ENCODE peak calls at places on chromosomes 4 and X, in eight cellular contexts. X is Peyer's patch; I is breast epithelium; P is mucosa of descending colon; R is transverse colon; A is dorsolateral prefrontal cortex; U is naive thymus-derived CD4-positive, alpha-beta T cell; V is SJCRH30. W is an unnamed sample.

GRCh38 chrX:14420876-14421275 is 108.5 kb upstream of the GLRA2 start:
- DNase-seq in A (no peak), V (peak), P (no peak), I (no peak), R (no peak), U (no peak), X (no peak), W (no peak)

GRCh38 chr4:25635501-25635900 is 20.1 kb upstream of the SLC34A2 start:
- DNase-seq in I (no peak), V (no peak), A (no peak), U (no peak), P (no peak), R (no peak), X (no peak), W (no peak)

GRCh38 chr4:186554485-186554884 is 882 bp downstream of the MTNR1A start:
- DNase-seq in R (peak), A (no peak), X (no peak), I (no peak), P (peak), V (no peak), U (no peak), W (no peak)

GRCh38 chr4:11774346-11774745 is 345.7 kb upstream of the HS3ST1 start:
- DNase-seq in R (no peak), V (no peak), P (no peak), A (no peak), X (no peak), U (no peak), I (no peak), W (no peak)

GRCh38 chr4:95764961-95765360 is 74.9 kb upstream of the PDHA2 start:
- DNase-seq in A (no peak), P (no peak), V (no peak), U (no peak), I (no peak), X (no peak), R (no peak), W (no peak)

GRCh38 chr4:15021301-15021700 is 19.0 kb downstream of the CPEB2 start:
- DNase-seq in P (no peak), A (no peak), X (no peak), V (no peak), I (no peak), R (no peak), U (no peak), W (no peak)

GRCh38 chr4:102569200-102569599 is 68.0 kb downstream of the NFKB1 start:
- DNase-seq in R (no peak), V (no peak), X (no peak), P (no peak), U (no peak), I (no peak), A (no peak), W (no peak)

GRCh38 chrX:18574591-18574990 is 97.3 kb downstream of the RS1 start:
- DNase-seq in R (no peak), P (no peak), I (no peak), X (no peak), V (peak), U (no peak), A (no peak), W (no peak)

GRCh38 chrX:40007746-40008705 is 89.7 kb downstream of the BCOR start:
- DNase-seq in P (no peak), R (no peak), I (no peak), V (no peak), A (no peak), U (no peak), X (no peak), W (no peak)

GRCh38 chrX:21373637-21374162 is 518 bp upstream of the CNKSR2 start:
- DNase-seq in R (no peak), V (peak), A (no peak), I (no peak), U (peak), X (peak), P (peak), W (peak)

GRCh38 chrX:120402363-120402762 is 40.5 kb downstream of the ATP1B4 start:
- DNase-seq in X (no peak), V (no peak), U (no peak), I (no peak), P (no peak), R (no peak), A (no peak), W (no peak)

GRCh38 chr4:137312257-137312656 is 220.0 kb downstream of the PCDH18 start:
- DNase-seq in P (no peak), U (no peak), X (no peak), I (no peak), R (no peak), V (no peak), A (no peak), W (no peak)

GRCh38 chr4:166323250-166323649 is 450.2 kb downstream of the TLL1 start:
- DNase-seq in R (no peak), V (no peak), X (no peak), I (no peak), P (no peak), A (no peak), U (no peak), W (no peak)

GRCh38 chrX:49269768-49270248 is at the start of gene PPP1R3F:
- DNase-seq in R (no peak), A (no peak), P (no peak), I (no peak), V (no peak), X (no peak), U (no peak), W (no peak)

GRCh38 chr4:67575232-67575888 is 16.8 kb downstream of the STAP1 start:
- DNase-seq in V (peak), P (no peak), U (peak), A (no peak), I (no peak), X (no peak), R (no peak), W (no peak)

GRCh38 chr4:8534129-8534528 is 46.1 kb upstream of the GPR78 start:
- DNase-seq in X (no peak), P (peak), V (peak), I (no peak), A (no peak), R (peak), U (no peak), W (no peak)

GRCh38 chr4:84498203-84499026 is 677 bp downstream of the NKX6-1 start:
- DNase-seq in A (no peak), I (no peak), X (no peak), R (no peak), V (peak), P (no peak), U (no peak), W (peak)

GRCh38 chrX:16445166-16445752 is 204.7 kb upstream of the S100G start:
- DNase-seq in I (no peak), A (no peak), P (no peak), V (peak), X (no peak), U (peak), R (peak), W (no peak)

GRCh38 chr4:110516106-110516922 is 40.4 kb downstream of the ENPEP start:
- DNase-seq in P (peak), R (peak), V (peak), U (peak), X (peak), A (peak), I (peak), W (peak)

GRCh38 chr4:46444318-46444717 is 54.4 kb upstream of the GABRA2 start:
- DNase-seq in U (no peak), A (no peak), I (no peak), R (no peak), P (no peak), V (no peak), X (no peak), W (no peak)

GRCh38 chrX:53049127-53049517 is 533 bp downstream of the GPR173 start:
- DNase-seq in R (no peak), V (no peak), I (no peak), A (no peak), U (no peak), P (no peak), X (no peak), W (no peak)

GRCh38 chr4:78951862-78952472 is 12.7 kb upstream of the PAQR3 start:
- DNase-seq in I (no peak), P (no peak), R (no peak), U (no peak), A (no peak), V (peak), X (no peak), W (no peak)

GRCh38 chr4:8355306-8355705 is 85.2 kb downstream of the ACOX3 start:
- DNase-seq in P (no peak), U (no peak), X (no peak), V (no peak), R (no peak), A (no peak), I (no peak), W (no peak)

GRCh38 chrX:136745215-136746173 is 35.2 kb downstream of the ARHGEF6 start:
- DNase-seq in P (no peak), X (no peak), I (no peak), R (no peak), A (no peak), U (no peak), V (no peak), W (no peak)

GRCh38 chr4:110055014-110055768 is 142.5 kb downstream of the EGF start:
- DNase-seq in V (no peak), R (no peak), A (no peak), P (no peak), U (no peak), X (no peak), I (no peak), W (no peak)

GRCh38 chr4:59770865-59771264 is 1429.3 kb upstream of the ADGRL3 start:
- DNase-seq in R (no peak), A (no peak), V (no peak), P (no peak), U (no peak), I (no peak), X (no peak), W (no peak)

GRCh38 chrX:140040397-140040796 is 75.1 kb upstream of the CXorf66 start:
- DNase-seq in U (no peak), I (no peak), V (no peak), A (no peak), R (peak), P (no peak), X (no peak), W (no peak)

GRCh38 chr4:6885953-6886557 is 23.6 kb upstream of the TBC1D14 start:
- DNase-seq in R (no peak), P (no peak), V (peak), X (no peak), I (no peak), U (no peak), A (peak), W (peak)

GRCh38 chrX:124239911-124240310 is 92.5 kb upstream of the TEX13D start:
- DNase-seq in X (no peak), R (no peak), V (no peak), P (no peak), A (no peak), I (no peak), U (no peak), W (no peak)

GRCh38 chr4:120218981-120219380 is 152.3 kb upstream of the MAD2L1 start:
- DNase-seq in P (no peak), X (no peak), U (no peak), I (no peak), A (no peak), V (no peak), R (no peak), W (no peak)

GRCh38 chrX:103441878-103442535 is 65.7 kb downstream of the BEX3 start:
- DNase-seq in V (no peak), P (no peak), U (no peak), R (no peak), A (no peak), X (no peak), I (no peak), W (no peak)
- H3K4me3 ChIP-seq in V (no peak), P (no peak), U (no peak), R (no peak), A (no peak), X (no peak), I (no peak), W (no peak)

GRCh38 chrX:150573702-150574101 is 5.3 kb downstream of the MTM1 start:
- DNase-seq in X (peak), V (no peak), U (no peak), R (peak), I (no peak), P (no peak), A (no peak), W (no peak)
- H3K4me3 ChIP-seq in X (no peak), V (no peak), U (no peak), R (no peak), I (no peak), P (no peak), A (no peak), W (no peak)

DNA sequence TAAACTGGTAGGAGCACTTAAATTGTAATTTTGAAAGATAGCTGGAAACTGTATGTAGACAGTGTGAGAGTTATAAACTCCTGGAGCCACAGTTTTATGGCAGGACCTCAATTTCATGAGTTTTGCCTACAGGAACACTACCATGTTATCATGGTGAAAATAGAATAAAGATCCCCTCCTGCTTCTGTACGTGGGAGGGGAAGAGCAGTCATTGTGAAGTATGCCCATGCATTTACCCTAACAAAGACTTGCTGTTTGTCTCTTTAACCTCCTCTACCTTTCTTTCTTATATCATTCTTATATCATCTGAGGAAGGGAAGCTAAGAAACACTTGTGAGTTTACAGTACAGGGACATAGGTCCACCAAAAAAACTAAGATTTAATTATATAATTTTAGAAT is 327.0 kb downstream of the PCDH10 start:
- DNase-seq in I (no peak), X (no peak), U (no peak), A (no peak), P (no peak), R (no peak), V (no peak), W (no peak)
- H3K4me3 ChIP-seq in I (no peak), X (no peak), U (no peak), A (no peak), P (no peak), R (no peak), V (no peak), W (no peak)

GRCh38 chr4:88696620-88697019 is 1.0 kb downstream of the NAP1L5 start:
- DNase-seq in V (no peak), A (no peak), X (no peak), P (no peak), I (no peak), R (no peak), U (no peak), W (no peak)

GRCh38 chr4:88697588-88698329 is at the start of gene NAP1L5:
- DNase-seq in P (peak), A (peak), V (peak), R (peak), X (peak), I (no peak), U (peak), W (peak)

GRCh38 chr4:88702780-88703179 is 5.2 kb upstream of the NAP1L5 start:
- DNase-seq in U (no peak), X (no peak), A (no peak), I (no peak), R (no peak), P (no peak), V (no peak), W (no peak)

GRCh38 chr4:88697113-88697512 is 516 bp downstream of the NAP1L5 start:
- DNase-seq in I (no peak), R (peak), A (no peak), P (no peak), V (peak), U (no peak), X (no peak), W (no peak)

GRCh38 chr4:88698539-88698938 is 910 bp upstream of the NAP1L5 start:
- DNase-seq in A (no peak), P (no peak), I (no peak), R (no peak), U (no peak), V (peak), X (no peak), W (no peak)
- H3K4me3 ChIP-seq in A (no peak), P (no peak), I (no peak), R (no peak), U (no peak), V (no peak), X (no peak), W (no peak)

DNA sequence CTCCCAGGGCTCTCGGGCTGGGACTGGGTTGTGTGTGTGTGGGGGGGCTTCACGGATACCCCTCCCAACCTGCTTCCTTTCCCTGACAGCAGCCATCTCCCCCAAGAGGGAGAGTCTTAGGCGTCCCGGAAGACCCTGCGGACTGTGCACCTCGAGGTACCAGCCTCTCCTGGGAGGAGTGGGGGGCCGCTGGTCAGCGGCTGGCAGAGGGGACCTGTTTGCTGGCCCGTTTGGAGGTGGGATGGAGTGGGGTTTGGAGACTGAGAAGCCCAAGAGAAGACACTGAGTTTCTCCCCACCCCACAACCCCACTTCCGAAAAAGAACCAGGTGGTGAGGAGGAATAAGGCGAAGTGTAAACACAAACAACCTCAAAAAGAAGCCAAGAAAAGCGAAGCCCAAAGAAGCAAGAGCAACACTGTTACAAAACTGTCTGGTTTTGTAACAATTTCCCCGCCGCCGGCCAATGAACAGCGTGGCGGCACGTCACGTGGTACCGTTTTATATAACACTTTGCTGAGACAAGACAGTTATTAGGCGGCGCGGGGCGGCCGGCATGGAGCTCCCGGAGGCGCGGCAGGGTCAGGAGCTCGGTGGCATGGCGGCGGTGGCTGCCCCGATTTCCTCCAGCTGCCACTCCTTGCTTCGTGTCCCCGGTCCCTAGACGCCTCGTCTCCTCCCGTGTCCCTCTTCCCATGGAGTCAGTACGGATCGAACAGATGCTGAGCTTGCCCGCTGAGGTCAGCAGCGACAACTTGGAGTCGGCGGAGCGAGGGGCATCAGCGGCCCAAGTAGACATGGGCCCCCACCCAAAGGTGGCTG is at the start of gene LONRF3:
- DNase-seq in P (peak), A (peak), V (peak), R (peak), X (peak), I (peak), U (peak), W (peak)
- H3K4me3 ChIP-seq in P (peak), A (peak), V (peak), R (peak), X (peak), I (peak), U (peak), W (peak)

GRCh38 chr4:99563310-99564186 is at the start of gene TRMT10A:
- DNase-seq in I (peak), V (peak), X (peak), U (peak), P (peak), A (peak), R (peak), W (peak)

GRCh38 chr4:99564921-99565320 is 1.1 kb upstream of the TRMT10A start:
- DNase-seq in R (no peak), V (peak), P (no peak), I (no peak), A (no peak), X (no peak), U (no peak), W (no peak)
- H3K4me3 ChIP-seq in R (no peak), V (peak), P (no peak), I (no peak), A (no peak), X (no peak), U (no peak), W (no peak)

DNA sequence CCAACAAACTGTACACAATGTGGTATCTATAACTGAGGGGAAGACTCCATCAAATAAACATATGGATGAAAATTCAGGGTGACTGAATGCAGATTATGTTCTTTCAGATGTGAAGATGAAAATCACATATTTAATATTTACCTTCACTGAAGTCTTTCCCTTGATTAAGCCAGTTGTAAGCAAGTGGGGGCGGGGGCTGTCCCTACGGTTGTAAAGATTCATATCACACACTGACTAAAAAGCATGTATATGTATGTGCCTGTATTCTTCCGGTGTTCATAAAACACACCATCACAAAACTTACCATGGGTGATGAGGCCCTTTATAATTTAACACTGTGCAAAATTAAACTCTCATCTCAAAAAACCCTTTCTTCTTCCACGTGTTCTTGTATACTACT is 1.3 kb downstream of the TAB3 start:
- DNase-seq in U (no peak), P (no peak), R (no peak), I (no peak), V (no peak), X (no peak), A (no peak), W (no peak)
- H3K4me3 ChIP-seq in U (peak), P (no peak), R (peak), I (no peak), V (peak), X (peak), A (peak), W (peak)

GRCh38 chr4:159008671-159009070 is 94.2 kb upstream of the RAPGEF2 start:
- DNase-seq in A (no peak), U (no peak), V (no peak), X (no peak), I (no peak), R (no peak), P (no peak), W (no peak)
- H3K4me3 ChIP-seq in A (no peak), U (no peak), V (no peak), X (no peak), I (no peak), R (no peak), P (no peak), W (no peak)

DNA sequence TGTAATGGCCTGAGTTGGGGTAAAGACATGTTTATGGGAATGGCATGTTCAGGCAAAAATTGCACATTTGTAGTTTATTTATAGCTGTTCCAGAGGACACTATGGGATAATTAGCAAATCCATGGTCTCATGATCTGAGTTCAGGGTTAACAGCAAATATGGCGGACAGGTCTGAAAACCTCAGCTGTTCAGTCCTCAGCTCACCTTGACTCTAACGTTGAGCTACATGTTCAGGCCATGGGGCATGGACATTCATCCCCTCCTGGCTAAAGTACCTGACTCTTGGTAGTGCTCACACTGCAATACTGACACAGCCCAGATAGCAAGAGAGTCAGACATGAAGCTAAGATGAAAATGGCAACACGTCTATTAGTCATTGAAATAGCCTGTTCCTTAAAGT is 161.6 kb upstream of the GPC4 start:
- DNase-seq in U (no peak), R (no peak), A (no peak), X (no peak), V (no peak), I (no peak), P (no peak), W (no peak)
- H3K4me3 ChIP-seq in U (no peak), R (no peak), A (no peak), X (no peak), V (no peak), I (no peak), P (no peak), W (no peak)

W was measured in upper lobe of right lung.